ENCODE peak calls at places on chromosome 7, in eight cellular contexts. W is epithelial cell of esophagus, A is A549, V is foreskin fibroblast, X is bronchial epithelial cell, I is fibroblast of the aortic adventitia, Z is transverse colon, O is choroid plexus epithelial cell. F is an unnamed sample.

GRCh38 chr7:96989241-96989858 is 16.0 kb upstream of the DLX6 start:
- DNase-seq in Z (no peak), V (no peak), O (no peak), I (no peak), A (no peak), X (no peak), W (no peak), F (no peak)

GRCh38 chr7:102834999-102835398 is 77.8 kb upstream of the LRRC17 start:
- DNase-seq in V (peak), I (peak), Z (no peak), O (peak), A (peak), W (peak), X (peak), F (no peak)

GRCh38 chr7:75931676-75932075 is 16.7 kb downstream of the POR start:
- DNase-seq in O (no peak), A (no peak), X (no peak), I (no peak), Z (no peak), W (no peak), V (no peak), F (no peak)

GRCh38 chr7:117065585-117066150 is 112.4 kb downstream of the ST7 start:
- DNase-seq in Z (no peak), I (no peak), O (no peak), W (no peak), V (no peak), X (no peak), A (no peak), F (no peak)

GRCh38 chr7:138396251-138397070 is 63.6 kb upstream of the TRIM24 start:
- DNase-seq in W (no peak), I (no peak), X (no peak), Z (peak), O (no peak), A (peak), V (no peak), F (no peak)

GRCh38 chr7:107715531-107715930 is 28.4 kb upstream of the CBLL1 start:
- DNase-seq in A (no peak), Z (no peak), O (no peak), X (peak), W (peak), V (peak), I (peak), F (no peak)

GRCh38 chr7:51288896-51289607 is 27.6 kb downstream of the COBL start:
- DNase-seq in O (no peak), V (no peak), I (no peak), A (no peak), Z (peak), W (no peak), X (no peak), F (no peak)

GRCh38 chr7:917255-918117 is 37.0 kb downstream of the ADAP1 start:
- DNase-seq in W (no peak), O (no peak), A (no peak), I (no peak), V (no peak), X (no peak), Z (peak), F (no peak)

GRCh38 chr7:17937506-17938115 is 2.7 kb downstream of the SNX13 start:
- DNase-seq in W (peak), O (peak), Z (no peak), A (no peak), X (peak), I (no peak), V (no peak), F (no peak)

GRCh38 chr7:24419070-24419469 is 135.1 kb downstream of the NPY start:
- DNase-seq in V (no peak), I (no peak), Z (no peak), X (peak), A (peak), O (peak), W (peak), F (no peak)

GRCh38 chr7:108972009-108972408 is 402.3 kb downstream of the DNAJB9 start:
- DNase-seq in X (no peak), Z (no peak), O (no peak), I (peak), V (no peak), A (no peak), W (no peak), F (no peak)

GRCh38 chr7:122702872-122703510 is at the start of gene RNF148:
- DNase-seq in W (no peak), V (no peak), X (no peak), A (no peak), I (no peak), O (no peak), Z (no peak), F (no peak)

GRCh38 chr7:83347836-83348482 is 185.3 kb upstream of the PCLO start:
- DNase-seq in X (peak), A (peak), W (peak), I (peak), V (peak), O (peak), Z (peak), F (no peak)

GRCh38 chr7:101650579-101651081 is 21.5 kb upstream of the MYL10 start:
- DNase-seq in W (no peak), X (no peak), V (no peak), A (no peak), I (peak), Z (no peak), O (no peak), F (no peak)

GRCh38 chr7:155038335-155038734 is 31.8 kb upstream of the HTR5A start:
- DNase-seq in W (no peak), I (no peak), O (no peak), X (no peak), A (no peak), V (no peak), Z (no peak), F (no peak)

GRCh38 chr7:124033093-124033806 is 383 bp upstream of the TMEM229A start:
- DNase-seq in O (no peak), I (peak), V (no peak), W (no peak), Z (peak), A (no peak), X (no peak), F (no peak)

GRCh38 chr7:127792528-127793342 is 140.7 kb downstream of the SND1 start:
- DNase-seq in X (peak), W (peak), A (peak), I (no peak), Z (peak), O (no peak), V (no peak), F (no peak)

GRCh38 chr7:141042222-141043193 is 27.8 kb upstream of the MRPS33 start:
- DNase-seq in V (no peak), X (peak), Z (no peak), W (peak), O (no peak), A (peak), I (peak), F (no peak)

GRCh38 chr7:45626441-45627430 is 52.6 kb downstream of the ADCY1 start:
- DNase-seq in A (no peak), I (no peak), W (no peak), Z (no peak), X (no peak), O (peak), V (no peak), F (no peak)

GRCh38 chr7:39130740-39131538 is 153.2 kb downstream of the POU6F2 start:
- DNase-seq in X (no peak), O (no peak), W (no peak), Z (no peak), I (no peak), V (no peak), A (no peak), F (no peak)

GRCh38 chr7:92732451-92733036 is 103.8 kb downstream of the CDK6 start:
- DNase-seq in V (no peak), O (no peak), X (no peak), W (no peak), Z (no peak), A (no peak), I (no peak), F (no peak)

GRCh38 chr7:22433710-22434460 is 66.1 kb downstream of the STEAP1B start:
- DNase-seq in A (no peak), Z (no peak), W (peak), O (peak), X (peak), V (peak), I (peak), F (no peak)

GRCh38 chr7:38773430-38773829 is 135.6 kb downstream of the VPS41 start:
- DNase-seq in I (no peak), V (peak), O (no peak), X (no peak), A (no peak), W (no peak), Z (no peak), F (no peak)

GRCh38 chr7:143222782-143223181 is 945 bp downstream of the TAS2R40 start:
- DNase-seq in W (no peak), Z (no peak), X (no peak), I (no peak), A (no peak), O (no peak), V (no peak), F (no peak)

GRCh38 chr7:64558781-64559180 is 4.1 kb downstream of the ZNF680 start:
- DNase-seq in W (no peak), X (no peak), O (no peak), I (no peak), Z (no peak), V (no peak), A (no peak), F (no peak)

GRCh38 chr7:8605227-8605626 is 171.8 kb downstream of the NXPH1 start:
- DNase-seq in I (no peak), W (no peak), V (no peak), A (no peak), X (no peak), O (no peak), Z (no peak), F (no peak)

GRCh38 chr7:100176096-100176835 is 915 bp downstream of the GPC2 start:
- DNase-seq in W (no peak), O (no peak), I (no peak), X (no peak), Z (no peak), V (no peak), A (no peak), F (no peak)
- H3K4me3 ChIP-seq in W (peak), O (peak), I (peak), X (peak), Z (no peak), V (peak), A (peak), F (no peak)

DNA sequence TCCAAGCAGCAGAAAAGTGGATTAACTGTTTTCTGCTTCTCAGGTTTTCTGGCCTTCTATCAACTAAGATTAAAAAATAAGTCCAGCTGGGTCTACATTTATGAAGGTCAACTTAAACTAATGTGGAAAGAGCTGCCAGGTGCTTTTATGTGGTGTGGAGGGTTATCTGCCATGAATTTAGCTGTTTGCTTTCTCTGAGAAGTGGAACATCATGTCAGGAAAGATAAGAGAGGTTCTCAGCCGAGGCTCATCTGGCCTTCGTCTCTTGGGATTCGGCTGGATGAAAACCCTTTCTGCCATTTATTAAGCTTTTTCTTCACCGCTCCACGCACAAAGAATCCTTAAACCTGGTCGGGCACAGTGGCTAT is 5.5 kb downstream of the PTPRN2 start:
- DNase-seq in I (no peak), W (no peak), Z (no peak), X (no peak), V (no peak), O (no peak), A (no peak), F (no peak)
- H3K4me3 ChIP-seq in I (no peak), W (no peak), Z (no peak), X (no peak), V (no peak), O (no peak), A (no peak), F (no peak)

DNA sequence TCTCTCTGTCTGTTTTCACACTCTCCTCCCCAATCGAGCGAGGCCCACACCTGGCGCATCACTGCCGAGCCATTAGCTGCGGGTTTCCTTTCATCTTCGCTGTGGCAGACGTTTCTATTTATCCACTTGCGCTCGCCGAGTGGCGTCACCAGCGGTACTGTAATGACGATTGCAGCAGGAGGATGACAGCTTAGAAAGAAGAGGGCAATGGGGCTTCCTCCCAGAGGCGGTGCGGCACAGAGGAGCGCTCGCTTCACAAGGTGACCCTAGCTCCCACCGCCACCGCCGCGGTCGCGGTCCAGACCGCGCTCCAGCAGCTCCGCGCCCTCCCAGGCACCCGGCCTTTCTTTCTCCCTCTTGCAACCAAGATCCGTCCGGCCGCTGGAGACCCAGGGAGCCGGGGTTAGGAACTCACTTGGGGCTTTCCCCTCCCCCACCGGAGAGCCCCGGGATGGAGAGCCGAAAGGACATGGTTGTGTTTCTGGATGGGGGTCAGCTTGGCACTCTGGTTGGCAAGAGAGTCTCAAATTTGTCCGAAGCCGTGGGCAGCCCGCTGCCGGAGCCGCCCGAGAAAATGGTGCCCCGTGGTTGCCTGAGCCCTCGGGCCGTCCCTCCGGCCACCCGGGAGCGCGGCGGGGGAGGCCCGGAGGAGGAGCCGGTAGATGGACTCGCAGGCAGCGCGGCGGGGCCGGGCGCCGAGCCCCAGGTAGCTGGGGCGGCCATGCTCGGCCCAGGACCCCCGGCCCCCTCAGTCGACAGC is at the start of gene EVX1:
- DNase-seq in W (no peak), A (no peak), Z (peak), O (no peak), V (no peak), I (no peak), X (no peak), F (peak)
- H3K4me3 ChIP-seq in W (no peak), A (peak), Z (peak), O (no peak), V (peak), I (no peak), X (no peak), F (no peak)

DNA sequence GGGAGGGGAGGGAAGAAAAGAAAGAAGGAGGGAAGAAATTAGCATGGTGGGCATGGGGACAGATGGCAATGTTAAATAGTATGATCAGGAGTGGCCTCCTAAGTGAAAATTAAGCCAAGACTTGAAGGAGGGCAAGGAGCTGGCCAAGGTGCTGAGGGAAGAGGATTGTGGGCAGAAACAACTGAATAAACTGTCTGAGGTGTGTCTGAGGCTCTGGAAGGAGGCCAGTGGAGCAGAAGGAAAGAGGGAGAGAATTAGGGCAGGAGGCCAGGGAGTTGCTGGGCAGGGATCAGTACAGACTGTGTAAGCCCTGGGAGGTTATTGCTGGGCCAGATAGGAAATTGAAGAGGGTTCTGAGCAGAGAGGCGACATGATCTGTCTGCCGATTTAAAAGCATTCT is 40.6 kb upstream of the VKORC1L1 start:
- DNase-seq in O (peak), V (peak), X (peak), I (peak), Z (peak), A (no peak), W (peak), F (no peak)
- H3K4me3 ChIP-seq in O (no peak), V (no peak), X (no peak), I (no peak), Z (no peak), A (no peak), W (no peak), F (no peak)

GRCh38 chr7:30726296-30727006 is 25.5 kb upstream of the INMT start:
- DNase-seq in X (no peak), A (no peak), I (no peak), Z (no peak), W (no peak), V (no peak), O (no peak), F (peak)
- H3K4me3 ChIP-seq in X (no peak), A (no peak), I (no peak), Z (no peak), W (no peak), V (no peak), O (no peak), F (peak)